ENCODE peak calls at places on chromosome 22, in four cellular contexts. B is HepG2, E is upper lobe of left lung, R is tibial nerve. Z is an unnamed sample.

GRCh38 chr22:39234157-39234793 is 10.5 kb downstream of the PDGFB start:
- DNase-seq in B (no peak), E (peak; percentile 54), R (no peak), Z (no peak)

GRCh38 chr22:49935561-49935960 is 17.1 kb downstream of the CRELD2 start:
- DNase-seq in B (no peak), E (no peak), R (no peak), Z (no peak)

GRCh38 chr22:21866821-21867527 is 471 bp downstream of the MAPK1 start:
- DNase-seq in B (no peak), E (peak; percentile 37), R (no peak), Z (peak; percentile 70)

GRCh38 chr22:38218661-38219331 is 17.0 kb downstream of the MAFF start:
- DNase-seq in B (peak; percentile 76), E (peak; percentile 90), R (peak; percentile 69), Z (no peak)

GRCh38 chr22:38494498-38494897 is 11.6 kb downstream of the DDX17 start:
- DNase-seq in B (no peak), E (no peak), R (no peak), Z (no peak)

GRCh38 chr22:39097098-39098020 is at the start of gene APOBEC3H:
- DNase-seq in B (no peak), E (peak; percentile 44), R (no peak), Z (no peak)

GRCh38 chr22:31290494-31291402 is 1.5 kb downstream of the PIK3IP1 start:
- DNase-seq in B (peak; percentile 78), E (peak; percentile 98), R (peak; percentile 96), Z (peak; percentile 97)

GRCh38 chr22:26671317-26672059 is 14.1 kb downstream of the MIAT start:
- DNase-seq in B (no peak), E (peak; percentile 31), R (peak; percentile 20), Z (peak; percentile 81)

GRCh38 chr22:36445158-36445668 is 36.2 kb downstream of the TXN2 start:
- DNase-seq in B (peak; percentile 47), E (no peak), R (no peak), Z (no peak)

DNA sequence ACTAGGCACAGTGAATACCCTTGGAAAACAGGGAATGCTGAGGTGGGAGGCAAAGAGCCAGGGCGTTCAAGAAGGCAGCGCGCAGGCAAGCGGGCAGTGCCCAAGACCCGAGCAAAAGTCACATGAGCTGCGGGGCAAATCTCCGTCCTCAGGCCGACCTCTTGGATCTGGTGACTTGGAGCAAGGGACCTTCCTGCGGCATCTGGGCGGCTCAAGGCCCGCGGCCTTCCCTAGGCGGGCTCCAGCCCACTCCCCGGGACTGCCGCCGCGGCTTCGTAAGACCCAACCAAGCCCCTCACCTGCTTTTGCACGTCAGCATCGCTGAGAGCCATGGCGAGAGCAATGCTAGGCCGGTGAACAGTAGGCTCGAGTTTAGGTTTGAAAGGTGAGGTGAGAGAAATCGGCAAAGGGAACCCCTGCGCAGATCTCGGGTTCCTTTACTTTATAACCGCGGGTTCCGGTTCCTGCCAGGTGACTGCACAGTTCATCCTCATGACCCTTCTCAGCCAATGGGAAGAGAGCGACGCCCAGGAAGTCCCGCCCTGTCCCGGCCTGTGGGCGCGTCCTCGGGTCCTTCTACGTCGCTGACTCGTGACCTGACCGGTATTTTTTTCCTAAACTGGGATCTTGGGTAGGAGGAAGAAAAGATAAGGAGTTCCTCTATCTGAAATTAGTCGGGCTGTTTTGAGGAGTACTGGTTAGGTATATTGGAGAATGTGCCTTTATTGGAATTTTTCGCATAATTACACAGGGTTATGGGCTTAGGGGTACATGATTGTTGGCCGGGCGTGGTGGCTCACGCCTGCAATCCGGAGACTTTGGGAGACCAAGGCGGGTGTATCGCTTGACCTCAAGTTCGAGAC is at the start of gene ATP6V1E1:
- DNase-seq in B (peak; percentile 94), E (peak; percentile 97), R (peak; percentile 95), Z (peak; percentile 98)
- TF ChIP-seq EP300 in B (no peak), E (no peak), R (peak; percentile 94), Z (peak; percentile 14)

DNA sequence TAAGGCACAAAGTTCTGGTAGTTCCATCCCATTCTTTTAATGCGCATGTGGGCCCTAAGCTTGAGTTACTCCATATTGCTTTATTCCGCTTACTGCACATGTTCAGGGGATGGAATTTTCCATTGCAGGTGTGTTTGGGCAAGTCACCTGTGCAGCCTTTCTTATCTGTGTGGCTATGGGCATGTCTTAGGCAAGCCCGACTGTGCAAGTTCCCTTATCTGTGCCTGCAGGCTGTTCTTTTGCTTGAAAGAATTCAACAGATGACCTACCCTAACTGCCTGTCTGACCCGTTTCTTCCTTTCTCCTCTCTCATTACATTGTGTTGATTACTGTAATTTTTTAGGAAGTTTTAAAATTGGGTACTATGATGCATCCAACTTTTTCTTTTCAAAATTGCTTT is 363.6 kb downstream of the TTC28 start:
- DNase-seq in B (peak; percentile 21), E (no peak), R (no peak), Z (no peak)
- TF ChIP-seq EP300 in B (no peak), E (no peak), R (no peak), Z (no peak)

GRCh38 chr22:41523464-41524221 is 20.6 kb downstream of the POLR3H start:
- DNase-seq in B (no peak), E (no peak), R (no peak), Z (peak; percentile 73)
- TF ChIP-seq EP300 in B (no peak), E (no peak), R (no peak), Z (no peak)

GRCh38 chr22:20781272-20781990 is 7.5 kb downstream of the SERPIND1 start:
- DNase-seq in B (no peak), E (no peak), R (no peak), Z (no peak)
- TF ChIP-seq EP300 in B (no peak), E (no peak), R (no peak), Z (no peak)

DNA sequence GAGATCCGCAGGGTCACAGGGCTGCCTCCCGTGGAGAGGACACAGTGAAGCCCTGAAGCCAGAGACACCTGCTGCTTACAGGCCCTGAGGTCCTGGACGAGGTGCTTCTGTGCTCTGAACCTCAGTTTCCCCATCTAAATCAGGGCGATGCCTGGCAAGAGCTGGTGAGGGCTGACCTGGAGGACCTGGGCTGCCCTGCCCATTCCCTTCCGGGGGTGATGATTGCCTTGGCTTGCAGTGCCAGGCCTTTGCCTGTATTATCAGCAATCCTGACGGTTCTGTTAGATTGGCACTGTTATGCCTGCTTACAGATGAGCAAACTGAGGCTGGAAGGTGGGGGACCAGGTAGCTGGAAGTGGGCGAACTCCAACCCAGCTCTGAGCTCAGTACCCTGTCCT is 7.8 kb upstream of the GTSE1 start:
- DNase-seq in B (no peak), E (no peak), R (no peak), Z (no peak)
- TF ChIP-seq EP300 in B (no peak), E (no peak), R (no peak), Z (no peak)

GRCh38 chr22:30192427-30192826 is 54.1 kb downstream of the LIF start:
- DNase-seq in B (no peak), E (no peak), R (no peak), Z (no peak)
- TF ChIP-seq EP300 in B (no peak), E (no peak), R (no peak), Z (no peak)

DNA sequence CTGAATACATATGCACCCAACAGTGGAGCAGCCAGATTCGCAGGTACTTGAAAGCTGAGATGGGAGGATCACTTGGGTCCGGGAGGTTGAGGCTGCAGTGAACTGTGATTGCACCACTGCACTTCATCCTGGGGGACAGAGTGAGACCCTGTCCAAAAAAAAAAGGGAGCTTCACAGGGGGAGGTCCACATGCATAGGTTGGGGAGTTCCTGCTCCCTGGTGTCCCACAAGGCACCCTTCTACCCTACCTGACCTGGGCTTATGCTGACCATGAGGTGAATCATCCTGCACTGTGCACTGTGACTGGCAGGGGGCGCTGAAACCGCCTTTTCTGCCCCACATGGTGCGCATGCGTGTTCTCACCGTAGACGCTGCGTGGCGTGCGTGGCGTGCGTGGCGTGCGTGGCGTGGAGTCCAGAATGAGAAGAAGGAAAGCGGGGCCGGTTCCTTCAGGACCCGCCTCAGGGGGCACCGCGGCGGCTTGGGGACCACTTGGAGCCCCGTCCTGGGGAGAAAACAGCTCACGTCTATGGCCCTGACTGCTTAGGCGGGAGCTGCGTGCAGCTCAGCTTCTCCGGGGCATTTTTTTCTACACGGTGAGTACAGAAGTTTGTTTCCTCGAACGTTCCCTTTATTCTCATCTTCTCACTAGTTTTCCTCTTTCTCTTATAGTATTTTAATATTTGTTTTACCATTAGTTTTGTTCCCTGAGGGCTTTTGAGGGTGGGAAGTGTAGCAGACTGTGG is 116.6 kb upstream of the GRK3 start:
- DNase-seq in B (peak; percentile 83), E (peak; percentile 87), R (peak; percentile 77), Z (peak; percentile 90)
- TF ChIP-seq EP300 in B (no peak), E (no peak), R (no peak), Z (no peak)

Z was measured in suprapubic skin.